ENCODE peak calls at places on chromosomes 4 and X, in ten cellular contexts. O is activated CD4-positive, alpha-beta T cell treated with anti-CD3 and anti-CD28 coated beads, Interleukin-2, amount 10 ng/mL, durations not matched to agents 7 days and 5 days; T is SHP77 treated with DMSO at 0.1 percent for 48 hours; I is EL; M is NCI-H510A; K is T-helper 1 cell; R is stimulated activated CD4-positive, alpha-beta T cell treated with anti-CD3 and anti-CD28 coated beads, Interleukin-4, amount 100 ng/mL, for 4 hours; D is GM12865; Y is substantia nigra; L is AG04450. G is an unnamed sample.

GRCh38 chr4:84965558-84966381 is 720 bp downstream of the WDFY3 start:
- DNase-seq in M (peak), T (no peak), K (no peak), D (peak), I (peak), L (no peak), O (no peak), R (no peak), Y (no peak), G (no peak)

GRCh38 chr4:173272987-173273386 is 61.2 kb downstream of the HMGB2 start:
- DNase-seq in M (no peak), Y (no peak), O (no peak), K (no peak), R (no peak), T (no peak), I (peak), D (no peak), L (peak), G (no peak)

GRCh38 chrX:118239471-118239870 is 106.4 kb upstream of the WDR44 start:
- DNase-seq in T (no peak), D (no peak), I (no peak), O (no peak), R (no peak), Y (no peak), M (no peak), L (no peak), K (no peak), G (no peak)

GRCh38 chrX:73855546-73855945 is 292.5 kb downstream of the CHIC1 start:
- DNase-seq in D (peak), M (no peak), L (peak), T (no peak), O (peak), R (peak), K (no peak), Y (peak), I (peak), G (no peak)

GRCh38 chr4:113740857-113741379 is 20.6 kb downstream of the CAMK2D start:
- DNase-seq in Y (no peak), R (no peak), I (no peak), O (no peak), K (no peak), D (no peak), M (no peak), L (no peak), T (no peak), G (no peak)

GRCh38 chr4:128338634-128339355 is 51.2 kb upstream of the PGRMC2 start:
- DNase-seq in D (no peak), O (no peak), L (peak), Y (no peak), K (no peak), R (no peak), T (no peak), M (no peak), I (peak), G (no peak)

GRCh38 chr4:165378763-165379631 is at the start of gene CPE:
- DNase-seq in D (no peak), O (peak), I (peak), L (no peak), T (peak), M (peak), Y (peak), R (peak), K (peak), G (no peak)

GRCh38 chr4:142281999-142282398 is 564.1 kb downstream of the INPP4B start:
- DNase-seq in L (no peak), I (no peak), T (no peak), R (no peak), Y (no peak), K (no peak), M (no peak), D (no peak), O (no peak), G (no peak)

GRCh38 chrX:107766470-107767140 is 9.0 kb downstream of the TSC22D3 start:
- DNase-seq in K (no peak), R (no peak), I (peak), D (no peak), L (no peak), Y (no peak), T (no peak), O (no peak), M (no peak), G (no peak)

GRCh38 chrX:112380541-112381278 is 298.1 kb upstream of the TRPC5 start:
- DNase-seq in Y (no peak), R (no peak), T (no peak), L (no peak), M (no peak), I (no peak), K (no peak), O (no peak), D (no peak), G (no peak)

GRCh38 chrX:17014216-17014615 is 67.8 kb downstream of the REPS2 start:
- DNase-seq in M (no peak), K (no peak), O (no peak), T (no peak), I (no peak), Y (no peak), L (no peak), D (no peak), R (no peak), G (no peak)

GRCh38 chr4:121551881-121552280 is 144.9 kb downstream of the ANXA5 start:
- DNase-seq in L (no peak), O (no peak), Y (no peak), M (no peak), I (no peak), T (no peak), D (no peak), R (no peak), K (no peak), G (no peak)

GRCh38 chr4:146522862-146523205 is 1.1 kb upstream of the SLC10A7 start:
- DNase-seq in O (peak), I (peak), L (no peak), R (no peak), T (no peak), K (no peak), Y (no peak), D (peak), M (no peak), G (no peak)

GRCh38 chrX:119121341-119121740 is 6.3 kb downstream of the KIAA1210 start:
- DNase-seq in D (no peak), M (no peak), K (no peak), R (no peak), O (no peak), Y (no peak), I (no peak), T (no peak), L (no peak), G (no peak)

GRCh38 chr4:159966741-159967140 is 863.9 kb downstream of the RAPGEF2 start:
- DNase-seq in T (no peak), K (no peak), M (no peak), Y (no peak), L (no peak), R (no peak), O (no peak), D (no peak), I (no peak), G (no peak)

GRCh38 chr4:1310031-1310795 is 20.5 kb downstream of the MAEA start:
- DNase-seq in K (no peak), I (no peak), O (no peak), T (no peak), D (no peak), L (no peak), R (no peak), Y (no peak), M (no peak), G (no peak)

GRCh38 chr4:172142331-172142738 is 329.1 kb downstream of the GALNTL6 start:
- DNase-seq in O (no peak), K (no peak), L (no peak), M (no peak), T (no peak), R (no peak), D (no peak), Y (no peak), I (peak), G (no peak)

G was measured in NCI-H187 treated with DMSO at 0.1 percent for 48 hours.